ENCODE peak calls at places on chromosomes 2 and 18, in ten cellular contexts. Y is occipital lobe; I is EH; V is activated CD4-positive, alpha-beta memory T cell treated with anti-CD3 and anti-CD28 coated beads for 36 hours; L is H9; T is NCI-H1105; Q is PC-9; S is pancreas; N is CD8-positive, alpha-beta T cell; A is activated T-cell treated with anti-CD3 and anti-CD28 coated beads for 48 hours. U is an unnamed sample.

GRCh38 chr2:98915751-98916358 is 20.2 kb downstream of the CRACDL start:
- DNase-seq in Y (no peak), Q (no peak), N (no peak), V (no peak), L (no peak), A (no peak), S (no peak), T (no peak), I (peak), U (no peak)

GRCh38 chr18:22428672-22429071 is 11.0 kb upstream of the CTAGE1 start:
- DNase-seq in V (no peak), Y (no peak), L (no peak), I (peak), T (no peak), A (no peak), S (no peak), Q (no peak), N (no peak), U (no peak)

GRCh38 chr2:26640331-26640745 is 828 bp downstream of the CIB4 start:
- DNase-seq in N (no peak), A (no peak), L (peak), Y (no peak), I (peak), Q (peak), V (no peak), T (no peak), S (no peak), U (peak)

GRCh38 chr2:12507295-12507694 is 209.4 kb upstream of the TRIB2 start:
- DNase-seq in T (no peak), V (peak), Y (no peak), I (peak), S (no peak), A (peak), L (no peak), Q (peak), N (no peak), U (no peak)

GRCh38 chr18:22674300-22674699 is 256.6 kb upstream of the CTAGE1 start:
- DNase-seq in Q (peak), N (no peak), T (no peak), V (no peak), S (no peak), I (peak), A (no peak), L (no peak), Y (no peak), U (no peak)

GRCh38 chr2:165573534-165574461 is 104.3 kb downstream of the CSRNP3 start:
- DNase-seq in N (no peak), Y (peak), I (no peak), A (no peak), Q (peak), T (peak), V (no peak), L (peak), S (peak), U (peak)

GRCh38 chr2:25851740-25852503 is 26.4 kb downstream of the ASXL2 start:
- DNase-seq in A (peak), Y (no peak), V (peak), L (no peak), N (no peak), I (peak), Q (peak), T (no peak), S (no peak), U (no peak)

GRCh38 chr2:189836644-189837043 is 52.4 kb downstream of the PMS1 start:
- DNase-seq in V (no peak), T (no peak), A (no peak), I (peak), N (no peak), L (no peak), S (no peak), Q (no peak), Y (no peak), U (no peak)

GRCh38 chr18:64037812-64038414 is 68.0 kb downstream of the SERPINB8 start:
- DNase-seq in A (no peak), I (peak), N (no peak), Q (no peak), V (no peak), Y (no peak), S (no peak), T (peak), L (no peak), U (no peak)

GRCh38 chr2:199201539-199201938 is 256.2 kb downstream of the SATB2 start:
- DNase-seq in S (no peak), Y (no peak), V (no peak), N (no peak), T (no peak), I (no peak), A (no peak), Q (no peak), L (no peak), U (no peak)

GRCh38 chr2:43943809-43944452 is 51.9 kb downstream of the LRPPRC start:
- DNase-seq in S (no peak), I (no peak), Q (no peak), T (peak), N (no peak), Y (no peak), L (no peak), V (no peak), A (no peak), U (no peak)

GRCh38 chr2:102558463-102558862 is 60.9 kb upstream of the SLC9A2 start:
- DNase-seq in Y (no peak), Q (no peak), I (no peak), T (no peak), V (no peak), S (no peak), A (no peak), L (no peak), N (no peak), U (no peak)

GRCh38 chr2:160406591-160407392 is 86.8 kb downstream of the RBMS1 start:
- DNase-seq in L (no peak), T (peak), S (no peak), A (peak), V (peak), Y (peak), N (peak), I (peak), Q (peak), U (peak)

GRCh38 chr2:122210898-122211605 is 455.6 kb downstream of the TSN start:
- DNase-seq in L (no peak), Q (no peak), T (no peak), A (no peak), I (no peak), S (no peak), Y (no peak), V (no peak), N (no peak), U (no peak)

GRCh38 chr18:33116376-33116775 is 324.1 kb downstream of the CCDC178 start:
- DNase-seq in A (no peak), S (no peak), I (no peak), L (no peak), T (peak), N (no peak), Q (no peak), Y (no peak), V (no peak), U (no peak)

GRCh38 chr2:113098061-113098460 is 29.3 kb upstream of the IL1RN start:
- DNase-seq in N (no peak), T (no peak), Q (no peak), Y (no peak), S (no peak), V (peak), A (no peak), I (no peak), L (no peak), U (no peak)

GRCh38 chr2:74405994-74406583 is 15.3 kb downstream of the C2orf81 start:
- DNase-seq in L (no peak), Q (no peak), S (no peak), V (no peak), T (no peak), A (no peak), Y (no peak), N (no peak), I (no peak), U (no peak)

GRCh38 chr2:235446082-235446481 is 47.8 kb upstream of the AGAP1 start:
- DNase-seq in I (no peak), V (no peak), N (no peak), S (no peak), Q (no peak), L (no peak), A (no peak), Y (no peak), T (no peak), U (no peak)

GRCh38 chr2:8312861-8313768 is 368.7 kb upstream of the ID2 start:
- DNase-seq in N (no peak), Q (no peak), L (peak), A (no peak), S (no peak), I (peak), Y (no peak), T (no peak), V (no peak), U (no peak)

GRCh38 chr2:20650412-20650879 is 452 bp downstream of the HS1BP3 start:
- DNase-seq in S (no peak), Q (no peak), Y (no peak), A (no peak), I (peak), T (peak), L (peak), N (no peak), V (peak), U (no peak)

GRCh38 chr2:33494877-33495641 is 18.6 kb downstream of the RASGRP3 start:
- DNase-seq in S (no peak), Y (no peak), L (no peak), I (no peak), N (no peak), T (no peak), V (no peak), Q (no peak), A (no peak), U (no peak)